ENCODE peak calls at places on chromosomes 2 and 18, in four cellular contexts. One of them, this sample, is unnamed.

GRCh38 chr2:39304200-39304599 is 60.4 kb upstream of the CDKL4 start:
- DNase-seq in M059J: peak
- DNase-seq in RKO: no peak
- DNase-seq in cardiac fibroblast: peak
- DNase-seq in this sample: no peak

GRCh38 chr2:64019975-64020281 is 700 bp upstream of the VPS54 start:
- DNase-seq in M059J: no peak
- DNase-seq in RKO: no peak
- DNase-seq in cardiac fibroblast: no peak
- DNase-seq in this sample: no peak

GRCh38 chr2:115910270-115910669 is 1467.8 kb downstream of the DPP10 start:
- DNase-seq in M059J: no peak
- DNase-seq in RKO: peak
- DNase-seq in cardiac fibroblast: no peak
- DNase-seq in this sample: no peak

GRCh38 chr18:76805221-76805620 is 17.1 kb upstream of the ZNF236 start:
- DNase-seq in M059J: peak
- DNase-seq in RKO: peak
- DNase-seq in cardiac fibroblast: peak
- DNase-seq in this sample: peak

GRCh38 chr2:207252979-207253640 is 87.4 kb upstream of the KLF7 start:
- DNase-seq in M059J: peak
- DNase-seq in RKO: no peak
- DNase-seq in cardiac fibroblast: no peak
- DNase-seq in this sample: peak

GRCh38 chr18:46199515-46200147 is 95.4 kb downstream of the HAUS1 start:
- DNase-seq in M059J: peak
- DNase-seq in RKO: no peak
- DNase-seq in cardiac fibroblast: peak
- DNase-seq in this sample: peak

GRCh38 chr2:74834806-74835755 is 1.2 kb downstream of the HK2 start:
- DNase-seq in M059J: peak
- DNase-seq in RKO: peak
- DNase-seq in cardiac fibroblast: peak
- DNase-seq in this sample: peak

GRCh38 chr2:114286438-114286837 is 156.0 kb upstream of the DPP10 start:
- DNase-seq in M059J: no peak
- DNase-seq in RKO: no peak
- DNase-seq in cardiac fibroblast: no peak
- DNase-seq in this sample: no peak

GRCh38 chr2:42161444-42161843 is 7.7 kb upstream of the EML4 start:
- DNase-seq in M059J: no peak
- DNase-seq in RKO: no peak
- DNase-seq in cardiac fibroblast: no peak
- DNase-seq in this sample: no peak

GRCh38 chr2:19711470-19712372 is 190.1 kb downstream of the TTC32 start:
- DNase-seq in M059J: peak
- DNase-seq in RKO: peak
- DNase-seq in cardiac fibroblast: peak
- DNase-seq in this sample: peak

GRCh38 chr18:67145586-67146292 is 370.8 kb downstream of the DSEL start:
- DNase-seq in M059J: no peak
- DNase-seq in RKO: no peak
- DNase-seq in cardiac fibroblast: no peak
- DNase-seq in this sample: no peak

GRCh38 chr2:128311216-128311754 is 7.4 kb downstream of the HS6ST1 start:
- DNase-seq in M059J: no peak
- DNase-seq in RKO: no peak
- DNase-seq in cardiac fibroblast: no peak
- DNase-seq in this sample: no peak